ENCODE peak calls at places on chromosomes 5 and 9, in seven cellular contexts. One of them, this sample, is unnamed.
A peak's percentile ranks its signal among the peaks of the same experiment; 100 is the strongest.

GRCh38 chr9:113659740-113660139 is 196.2 kb downstream of the RGS3 start:
- DNase-seq in NCI-H2081: no peak
- DNase-seq in heart right ventricle: no peak
- DNase-seq in posterior vena cava: no peak
- DNase-seq in AG04449: no peak
- DNase-seq in Kasumi-1: no peak
- DNase-seq in mucosa of gallbladder: no peak
- DNase-seq in this sample: no peak

GRCh38 chr5:159730285-159730684 is 186.0 kb upstream of the ADRA1B start:
- DNase-seq in AG04449: no peak
- DNase-seq in Kasumi-1: no peak
- DNase-seq in NCI-H2081: no peak
- DNase-seq in heart right ventricle: no peak
- DNase-seq in mucosa of gallbladder: no peak
- DNase-seq in posterior vena cava: no peak
- DNase-seq in this sample: no peak

GRCh38 chr5:424259-425110 is 18.5 kb upstream of the EXOC3 start:
- DNase-seq in AG04449: no peak
- DNase-seq in NCI-H2081: no peak
- DNase-seq in heart right ventricle: no peak
- DNase-seq in posterior vena cava: peak; percentile 79
- DNase-seq in Kasumi-1: no peak
- DNase-seq in mucosa of gallbladder: no peak
- DNase-seq in this sample: peak; percentile 90

GRCh38 chr5:135364416-135365262 is 34.4 kb downstream of the MACROH2A1 start:
- DNase-seq in heart right ventricle: no peak
- DNase-seq in Kasumi-1: no peak
- DNase-seq in NCI-H2081: peak; percentile 92
- DNase-seq in AG04449: no peak
- DNase-seq in posterior vena cava: no peak
- DNase-seq in mucosa of gallbladder: no peak
- DNase-seq in this sample: no peak

GRCh38 chr5:1113332-1113690 is 1.4 kb upstream of the SLC12A7 start:
- DNase-seq in NCI-H2081: no peak
- DNase-seq in posterior vena cava: no peak
- DNase-seq in AG04449: no peak
- DNase-seq in Kasumi-1: no peak
- DNase-seq in mucosa of gallbladder: no peak
- DNase-seq in heart right ventricle: no peak
- DNase-seq in this sample: no peak

GRCh38 chr9:37242089-37242488 is 121.7 kb downstream of the ZCCHC7 start:
- DNase-seq in Kasumi-1: no peak
- DNase-seq in NCI-H2081: no peak
- DNase-seq in posterior vena cava: no peak
- DNase-seq in AG04449: no peak
- DNase-seq in heart right ventricle: no peak
- DNase-seq in mucosa of gallbladder: no peak
- DNase-seq in this sample: no peak

GRCh38 chr5:141835928-141836667 is 42.1 kb downstream of the PCDH1 start:
- DNase-seq in mucosa of gallbladder: no peak
- DNase-seq in posterior vena cava: no peak
- DNase-seq in AG04449: no peak
- DNase-seq in NCI-H2081: no peak
- DNase-seq in Kasumi-1: peak; percentile 69
- DNase-seq in heart right ventricle: peak; percentile 69
- DNase-seq in this sample: no peak

GRCh38 chr9:136576269-136576626 is 30.4 kb upstream of the NOTCH1 start:
- DNase-seq in heart right ventricle: no peak
- DNase-seq in NCI-H2081: no peak
- DNase-seq in mucosa of gallbladder: peak; percentile 36
- DNase-seq in AG04449: no peak
- DNase-seq in posterior vena cava: no peak
- DNase-seq in Kasumi-1: no peak
- DNase-seq in this sample: no peak

GRCh38 chr9:110115341-110115820 is 92.6 kb downstream of the C9orf152 start:
- DNase-seq in posterior vena cava: no peak
- DNase-seq in heart right ventricle: peak; percentile 43
- DNase-seq in NCI-H2081: no peak
- DNase-seq in AG04449: no peak
- DNase-seq in mucosa of gallbladder: no peak
- DNase-seq in Kasumi-1: no peak
- DNase-seq in this sample: no peak

GRCh38 chr9:35798658-35799366 is 7.4 kb downstream of the NPR2 start:
- DNase-seq in Kasumi-1: no peak
- DNase-seq in NCI-H2081: no peak
- DNase-seq in mucosa of gallbladder: no peak
- DNase-seq in AG04449: no peak
- DNase-seq in heart right ventricle: no peak
- DNase-seq in posterior vena cava: no peak
- DNase-seq in this sample: no peak

GRCh38 chr9:134405527-134405926 is 79.3 kb downstream of the RXRA start:
- DNase-seq in mucosa of gallbladder: no peak
- DNase-seq in heart right ventricle: no peak
- DNase-seq in AG04449: no peak
- DNase-seq in Kasumi-1: peak; percentile 29
- DNase-seq in NCI-H2081: no peak
- DNase-seq in posterior vena cava: no peak
- DNase-seq in this sample: no peak

GRCh38 chr5:135100011-135100410 is 66.0 kb upstream of the PITX1 start:
- DNase-seq in heart right ventricle: no peak
- DNase-seq in mucosa of gallbladder: no peak
- DNase-seq in Kasumi-1: no peak
- DNase-seq in NCI-H2081: no peak
- DNase-seq in posterior vena cava: peak; percentile 48
- DNase-seq in AG04449: no peak
- DNase-seq in this sample: no peak

GRCh38 chr5:14628346-14628745 is 36.2 kb upstream of the OTULIN start:
- DNase-seq in AG04449: no peak
- DNase-seq in Kasumi-1: peak; percentile 59
- DNase-seq in posterior vena cava: no peak
- DNase-seq in mucosa of gallbladder: peak; percentile 63
- DNase-seq in NCI-H2081: no peak
- DNase-seq in heart right ventricle: no peak
- DNase-seq in this sample: peak; percentile 38

GRCh38 chr5:81994679-81995078 is 22.9 kb downstream of the ATG10 start:
- DNase-seq in AG04449: no peak
- DNase-seq in heart right ventricle: no peak
- DNase-seq in Kasumi-1: no peak
- DNase-seq in mucosa of gallbladder: no peak
- DNase-seq in NCI-H2081: no peak
- DNase-seq in posterior vena cava: no peak
- DNase-seq in this sample: no peak

This sample was measured in GM20000.